ENCODE peak calls at places on chromosomes 13 and 19, in ten cellular contexts. One of them, this sample, is unnamed.

GRCh38 chr13:39406688-39407087 is 196.3 kb downstream of the LHFPL6 start:
- DNase-seq in ELF-1: no peak
- DNase-seq in CD4-positive, alpha-beta memory T cell: no peak
- DNase-seq in activated T-cell treated with anti-CD3 and anti-CD28 coated beads for 1 hour: no peak
- DNase-seq in hippocampal formation: no peak
- DNase-seq in RWPE1: peak; percentile 24
- DNase-seq in stimulated activated CD4-positive, alpha-beta T cell treated with anti-CD3 and anti-CD28 coated beads, Interleukin-15, amount 100 ng/mL, for 24 hours: no peak
- DNase-seq in NCI-H2029: no peak
- DNase-seq in ureter: no peak
- DNase-seq in SK-N-DZ: no peak
- DNase-seq in this sample: no peak

GRCh38 chr19:3108775-3109174 is 14.6 kb downstream of the GNA11 start:
- DNase-seq in CD4-positive, alpha-beta memory T cell: peak; percentile 74
- DNase-seq in SK-N-DZ: peak; percentile 64
- DNase-seq in RWPE1: no peak
- DNase-seq in ELF-1: peak; percentile 83
- DNase-seq in hippocampal formation: no peak
- DNase-seq in stimulated activated CD4-positive, alpha-beta T cell treated with anti-CD3 and anti-CD28 coated beads, Interleukin-15, amount 100 ng/mL, for 24 hours: peak; percentile 82
- DNase-seq in NCI-H2029: peak; percentile 32
- DNase-seq in activated T-cell treated with anti-CD3 and anti-CD28 coated beads for 1 hour: peak; percentile 65
- DNase-seq in ureter: no peak
- DNase-seq in this sample: peak; percentile 32

GRCh38 chr19:2083174-2083854 is 12.8 kb downstream of the MOB3A start:
- DNase-seq in hippocampal formation: no peak
- DNase-seq in NCI-H2029: no peak
- DNase-seq in ELF-1: no peak
- DNase-seq in CD4-positive, alpha-beta memory T cell: peak; percentile 86
- DNase-seq in stimulated activated CD4-positive, alpha-beta T cell treated with anti-CD3 and anti-CD28 coated beads, Interleukin-15, amount 100 ng/mL, for 24 hours: peak; percentile 79
- DNase-seq in ureter: no peak
- DNase-seq in RWPE1: no peak
- DNase-seq in SK-N-DZ: no peak
- DNase-seq in activated T-cell treated with anti-CD3 and anti-CD28 coated beads for 1 hour: peak; percentile 55
- DNase-seq in this sample: peak; percentile 69

GRCh38 chr19:50181121-50181520 is 18.0 kb upstream of the IZUMO2 start:
- DNase-seq in NCI-H2029: no peak
- DNase-seq in ELF-1: no peak
- DNase-seq in RWPE1: no peak
- DNase-seq in CD4-positive, alpha-beta memory T cell: no peak
- DNase-seq in activated T-cell treated with anti-CD3 and anti-CD28 coated beads for 1 hour: no peak
- DNase-seq in SK-N-DZ: no peak
- DNase-seq in hippocampal formation: no peak
- DNase-seq in ureter: no peak
- DNase-seq in stimulated activated CD4-positive, alpha-beta T cell treated with anti-CD3 and anti-CD28 coated beads, Interleukin-15, amount 100 ng/mL, for 24 hours: no peak
- DNase-seq in this sample: no peak

GRCh38 chr19:50836543-50837195 is 3.3 kb upstream of the KLK15 start:
- DNase-seq in ureter: no peak
- DNase-seq in activated T-cell treated with anti-CD3 and anti-CD28 coated beads for 1 hour: no peak
- DNase-seq in stimulated activated CD4-positive, alpha-beta T cell treated with anti-CD3 and anti-CD28 coated beads, Interleukin-15, amount 100 ng/mL, for 24 hours: no peak
- DNase-seq in SK-N-DZ: peak; percentile 32
- DNase-seq in NCI-H2029: no peak
- DNase-seq in RWPE1: no peak
- DNase-seq in CD4-positive, alpha-beta memory T cell: no peak
- DNase-seq in hippocampal formation: no peak
- DNase-seq in ELF-1: no peak
- DNase-seq in this sample: no peak

GRCh38 chr13:31053098-31053497 is 108.6 kb downstream of the HSPH1 start:
- DNase-seq in hippocampal formation: no peak
- DNase-seq in CD4-positive, alpha-beta memory T cell: no peak
- DNase-seq in ureter: no peak
- DNase-seq in RWPE1: no peak
- DNase-seq in stimulated activated CD4-positive, alpha-beta T cell treated with anti-CD3 and anti-CD28 coated beads, Interleukin-15, amount 100 ng/mL, for 24 hours: no peak
- DNase-seq in NCI-H2029: no peak
- DNase-seq in activated T-cell treated with anti-CD3 and anti-CD28 coated beads for 1 hour: no peak
- DNase-seq in ELF-1: no peak
- DNase-seq in SK-N-DZ: no peak
- DNase-seq in this sample: no peak

GRCh38 chr13:84574851-84575250 is 692.6 kb upstream of the SLITRK1 start:
- DNase-seq in ELF-1: no peak
- DNase-seq in CD4-positive, alpha-beta memory T cell: no peak
- DNase-seq in stimulated activated CD4-positive, alpha-beta T cell treated with anti-CD3 and anti-CD28 coated beads, Interleukin-15, amount 100 ng/mL, for 24 hours: no peak
- DNase-seq in activated T-cell treated with anti-CD3 and anti-CD28 coated beads for 1 hour: no peak
- DNase-seq in SK-N-DZ: no peak
- DNase-seq in hippocampal formation: peak; percentile 9
- DNase-seq in ureter: no peak
- DNase-seq in RWPE1: peak; percentile 6
- DNase-seq in NCI-H2029: no peak
- DNase-seq in this sample: no peak

GRCh38 chr19:51431124-51431523 is 13.7 kb upstream of the SIGLEC10 start:
- DNase-seq in hippocampal formation: no peak
- DNase-seq in ELF-1: no peak
- DNase-seq in stimulated activated CD4-positive, alpha-beta T cell treated with anti-CD3 and anti-CD28 coated beads, Interleukin-15, amount 100 ng/mL, for 24 hours: no peak
- DNase-seq in SK-N-DZ: no peak
- DNase-seq in NCI-H2029: no peak
- DNase-seq in RWPE1: no peak
- DNase-seq in ureter: no peak
- DNase-seq in CD4-positive, alpha-beta memory T cell: no peak
- DNase-seq in activated T-cell treated with anti-CD3 and anti-CD28 coated beads for 1 hour: no peak
- DNase-seq in this sample: no peak

This sample was measured in GM06990.